ENCODE peak calls at places on chromosomes 6 and 20, in seven cellular contexts. One of them, this sample, is unnamed.

GRCh38 chr6:17197607-17198006 is 83.6 kb upstream of the RBM24 start:
- DNase-seq in heart right ventricle: no peak
- DNase-seq in HCT116: no peak
- DNase-seq in lower lobe of right lung: no peak
- DNase-seq in Peyer's patch: no peak
- DNase-seq in MM.1S: no peak
- DNase-seq in SK-N-SH: no peak
- DNase-seq in this sample: no peak

GRCh38 chr6:154112181-154112809 is 73.3 kb downstream of the OPRM1 start:
- DNase-seq in heart right ventricle: no peak
- DNase-seq in HCT116: no peak
- DNase-seq in lower lobe of right lung: no peak
- DNase-seq in Peyer's patch: no peak
- DNase-seq in MM.1S: no peak
- DNase-seq in SK-N-SH: no peak
- DNase-seq in this sample: no peak

GRCh38 chr20:5657190-5657872 is 92.9 kb upstream of the SHLD1 start:
- DNase-seq in heart right ventricle: no peak
- DNase-seq in HCT116: no peak
- DNase-seq in lower lobe of right lung: peak; percentile 52
- DNase-seq in Peyer's patch: no peak
- DNase-seq in MM.1S: no peak
- DNase-seq in SK-N-SH: peak; percentile 38
- DNase-seq in this sample: no peak

GRCh38 chr6:27726620-27727023 is 185.6 kb downstream of the OR2B2 start:
- DNase-seq in heart right ventricle: no peak
- DNase-seq in HCT116: peak; percentile 44
- DNase-seq in lower lobe of right lung: no peak
- DNase-seq in Peyer's patch: no peak
- DNase-seq in MM.1S: no peak
- DNase-seq in SK-N-SH: no peak
- DNase-seq in this sample: peak; percentile 46

GRCh38 chr6:81759782-81760181 is 7.3 kb upstream of the TENT5A start:
- DNase-seq in heart right ventricle: no peak
- DNase-seq in HCT116: no peak
- DNase-seq in lower lobe of right lung: no peak
- DNase-seq in Peyer's patch: no peak
- DNase-seq in MM.1S: no peak
- DNase-seq in SK-N-SH: no peak
- DNase-seq in this sample: no peak

GRCh38 chr20:2745936-2746635 is 53.5 kb downstream of the EBF4 start:
- DNase-seq in heart right ventricle: no peak
- DNase-seq in HCT116: no peak
- DNase-seq in lower lobe of right lung: no peak
- DNase-seq in Peyer's patch: no peak
- DNase-seq in MM.1S: no peak
- DNase-seq in SK-N-SH: no peak
- DNase-seq in this sample: no peak

GRCh38 chr20:33490023-33490933 is at the start of gene CBFA2T2:
- DNase-seq in heart right ventricle: peak; percentile 69
- DNase-seq in HCT116: peak; percentile 28
- DNase-seq in lower lobe of right lung: peak; percentile 83
- DNase-seq in Peyer's patch: peak; percentile 57
- DNase-seq in MM.1S: peak; percentile 49
- DNase-seq in SK-N-SH: no peak
- DNase-seq in this sample: no peak

GRCh38 chr6:22008248-22008836 is 288.5 kb downstream of the PRL start:
- DNase-seq in heart right ventricle: no peak
- DNase-seq in HCT116: no peak
- DNase-seq in lower lobe of right lung: no peak
- DNase-seq in Peyer's patch: no peak
- DNase-seq in MM.1S: no peak
- DNase-seq in SK-N-SH: no peak
- DNase-seq in this sample: no peak

DNA sequence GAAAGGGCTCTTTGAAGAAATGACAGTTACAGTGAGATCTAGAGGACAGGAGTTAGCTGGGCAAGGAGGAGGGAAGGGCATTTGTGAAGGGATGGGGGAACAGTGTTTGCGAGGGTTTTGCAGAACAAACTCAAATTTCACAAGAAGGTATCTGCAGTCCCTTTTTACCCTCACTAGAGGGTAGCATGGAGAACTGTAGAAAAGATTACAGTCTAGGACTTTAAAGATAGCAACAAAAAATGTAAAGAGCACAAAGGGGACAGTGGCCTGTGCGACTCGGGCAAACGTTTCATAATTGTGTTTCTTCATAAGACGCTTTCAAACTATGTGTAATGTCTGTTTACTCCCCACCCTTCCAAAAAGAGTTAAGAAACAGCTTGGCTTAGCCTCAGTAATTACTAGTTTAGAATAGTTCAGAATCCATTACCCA is 21.2 kb upstream of the ASXL1 start:
- DNase-seq in heart right ventricle: no peak
- DNase-seq in HCT116: no peak
- DNase-seq in lower lobe of right lung: no peak
- DNase-seq in Peyer's patch: no peak
- DNase-seq in MM.1S: peak; percentile 48
- DNase-seq in SK-N-SH: peak; percentile 47
- DNase-seq in this sample: no peak
- H3K4me1 ChIP-seq in heart right ventricle: peaks cover 46% of the 10 kb centered on the region
- H3K4me1 ChIP-seq in HCT116: peaks cover 8% of the 10 kb centered on the region
- H3K4me1 ChIP-seq in lower lobe of right lung: peaks cover 52% of the 10 kb centered on the region
- H3K4me1 ChIP-seq in Peyer's patch: no peaks in the 10 kb centered on the region
- H3K4me1 ChIP-seq in MM.1S: peaks cover 25% of the 10 kb centered on the region
- H3K4me1 ChIP-seq in SK-N-SH: peaks cover 11% of the 10 kb centered on the region
- H3K4me1 ChIP-seq in this sample: no peaks in the 10 kb centered on the region

GRCh38 chr20:37415118-37416085 is 69.5 kb downstream of the SRC start:
- DNase-seq in heart right ventricle: no peak
- DNase-seq in HCT116: no peak
- DNase-seq in lower lobe of right lung: no peak
- DNase-seq in Peyer's patch: no peak
- DNase-seq in MM.1S: no peak
- DNase-seq in SK-N-SH: no peak
- DNase-seq in this sample: no peak
- H3K27me3 ChIP-seq in heart right ventricle: peaks cover 70% of the 10 kb centered on the region
- H3K27me3 ChIP-seq in HCT116: peaks cover 15% of the 10 kb centered on the region
- H3K27me3 ChIP-seq in lower lobe of right lung: peaks cover 13% of the 10 kb centered on the region
- H3K27me3 ChIP-seq in Peyer's patch: no peaks in the 10 kb centered on the region
- H3K27me3 ChIP-seq in MM.1S: peaks cover 52% of the 10 kb centered on the region
- H3K27me3 ChIP-seq in SK-N-SH: peaks cover 8% of the 10 kb centered on the region
- H3K27me3 ChIP-seq in this sample: peaks cover 3% of the 10 kb centered on the region

GRCh38 chr6:3359091-3359752 is 97.6 kb downstream of the SLC22A23 start:
- DNase-seq in heart right ventricle: no peak
- DNase-seq in HCT116: no peak
- DNase-seq in lower lobe of right lung: no peak
- DNase-seq in Peyer's patch: no peak
- DNase-seq in MM.1S: no peak
- DNase-seq in SK-N-SH: no peak
- DNase-seq in this sample: no peak
- H3K4me3 ChIP-seq in heart right ventricle: no peak overlapping the region
- H3K4me3 ChIP-seq in HCT116: no peak overlapping the region
- H3K4me3 ChIP-seq in lower lobe of right lung: no peak overlapping the region
- H3K4me3 ChIP-seq in Peyer's patch: no peak overlapping the region
- H3K4me3 ChIP-seq in MM.1S: no peak overlapping the region
- H3K4me3 ChIP-seq in SK-N-SH: no peak overlapping the region
- H3K4me3 ChIP-seq in this sample: no peak overlapping the region

GRCh38 chr6:139151425-139152087 is 16.7 kb downstream of the HECA start:
- DNase-seq in heart right ventricle: no peak
- DNase-seq in HCT116: no peak
- DNase-seq in lower lobe of right lung: no peak
- DNase-seq in Peyer's patch: no peak
- DNase-seq in MM.1S: no peak
- DNase-seq in SK-N-SH: no peak
- DNase-seq in this sample: no peak

GRCh38 chr6:139153876-139154275 is 19.0 kb downstream of the HECA start:
- DNase-seq in heart right ventricle: no peak
- DNase-seq in HCT116: no peak
- DNase-seq in lower lobe of right lung: no peak
- DNase-seq in Peyer's patch: no peak
- DNase-seq in MM.1S: no peak
- DNase-seq in SK-N-SH: no peak
- DNase-seq in this sample: no peak

GRCh38 chr6:139150915-139151314 is 16.0 kb downstream of the HECA start:
- DNase-seq in heart right ventricle: no peak
- DNase-seq in HCT116: no peak
- DNase-seq in lower lobe of right lung: no peak
- DNase-seq in Peyer's patch: no peak
- DNase-seq in MM.1S: no peak
- DNase-seq in SK-N-SH: no peak
- DNase-seq in this sample: peak; percentile 76

GRCh38 chr6:139152892-139153271 is 18.0 kb downstream of the HECA start:
- DNase-seq in heart right ventricle: no peak
- DNase-seq in HCT116: no peak
- DNase-seq in lower lobe of right lung: no peak
- DNase-seq in Peyer's patch: no peak
- DNase-seq in MM.1S: no peak
- DNase-seq in SK-N-SH: no peak
- DNase-seq in this sample: no peak

GRCh38 chr6:139152088-139152891 is 17.4 kb downstream of the HECA start:
- DNase-seq in heart right ventricle: no peak
- DNase-seq in HCT116: no peak
- DNase-seq in lower lobe of right lung: no peak
- DNase-seq in Peyer's patch: no peak
- DNase-seq in MM.1S: no peak
- DNase-seq in SK-N-SH: no peak
- DNase-seq in this sample: no peak
- H3K4me1 ChIP-seq in heart right ventricle: peaks cover 98% of the 10 kb centered on the region
- H3K4me1 ChIP-seq in HCT116: no peaks in the 10 kb centered on the region
- H3K4me1 ChIP-seq in lower lobe of right lung: peaks cover 56% of the 10 kb centered on the region
- H3K4me1 ChIP-seq in Peyer's patch: peaks cover 7% of the 10 kb centered on the region
- H3K4me1 ChIP-seq in MM.1S: no peaks in the 10 kb centered on the region
- H3K4me1 ChIP-seq in SK-N-SH: no peaks in the 10 kb centered on the region
- H3K4me1 ChIP-seq in this sample: peaks cover 23% of the 10 kb centered on the region

This sample was measured in HAP-1.